ENCODE peak calls at places on chromosomes 6 and 20, in seven cellular contexts. A is mesenchymal stem cell; Z is CD8-positive, alpha-beta T cell; B is left ventricle myocardium inferior; Y is HAP-1; C is SJSA1; Q is NT2/D1. O is an unnamed sample. For H3K9me3, the result is how much of the 10 kb centered on the place peaks cover.

GRCh38 chr6:151044465-151045441 is 179.3 kb downstream of the MTHFD1L start:
- DNase-seq in A (peak), Z (no peak), B (peak), Y (no peak), C (peak), Q (no peak), O (no peak)

GRCh38 chr6:13371421-13372072 is 43.2 kb upstream of the TBC1D7 start:
- DNase-seq in A (no peak), Z (no peak), B (no peak), Y (no peak), C (no peak), Q (no peak), O (no peak)

GRCh38 chr6:83615025-83615999 is 93.6 kb downstream of the SNAP91 start:
- DNase-seq in A (peak), Z (no peak), B (no peak), Y (peak), C (no peak), Q (peak), O (no peak)

GRCh38 chr20:36435799-36436541 is 105.3 kb upstream of the MYL9 start:
- DNase-seq in A (peak), Z (peak), B (peak), Y (peak), C (peak), Q (peak), O (peak)

GRCh38 chr20:7038029-7038428 is 270.5 kb downstream of the BMP2 start:
- DNase-seq in A (no peak), Z (no peak), B (no peak), Y (no peak), C (no peak), Q (no peak), O (no peak)

GRCh38 chr6:156687875-156688549 is 89.2 kb upstream of the ARID1B start:
- DNase-seq in A (peak), Z (no peak), B (no peak), Y (peak), C (no peak), Q (peak), O (peak)

GRCh38 chr20:33679758-33680485 is 5.7 kb upstream of the NECAB3 start:
- DNase-seq in A (no peak), Z (peak), B (no peak), Y (no peak), C (no peak), Q (no peak), O (no peak)

GRCh38 chr6:32129297-32130088 is 595 bp downstream of the FKBPL start:
- DNase-seq in A (no peak), Z (no peak), B (no peak), Y (no peak), C (no peak), Q (no peak), O (no peak)

GRCh38 chr6:77986380-77987034 is 333.7 kb downstream of the MEI4 start:
- DNase-seq in A (no peak), Z (no peak), B (no peak), Y (no peak), C (no peak), Q (no peak), O (no peak)

GRCh38 chr6:144360401-144360800 is 75.3 kb downstream of the UTRN start:
- DNase-seq in A (no peak), Z (no peak), B (no peak), Y (no peak), C (no peak), Q (no peak), O (no peak)

GRCh38 chr6:137493218-137494038 is 766 bp downstream of the OLIG3 start:
- DNase-seq in A (no peak), Z (no peak), B (no peak), Y (no peak), C (no peak), Q (no peak), O (peak)

GRCh38 chr6:165325609-165326008 is 16.2 kb upstream of the C6orf118 start:
- DNase-seq in A (no peak), Z (no peak), B (no peak), Y (no peak), C (no peak), Q (no peak), O (no peak)

GRCh38 chr6:165321555-165322145 is 12.2 kb upstream of the C6orf118 start:
- DNase-seq in A (no peak), Z (no peak), B (no peak), Y (no peak), C (no peak), Q (no peak), O (no peak)

GRCh38 chr6:165317723-165318122 is 8.3 kb upstream of the C6orf118 start:
- DNase-seq in A (no peak), Z (no peak), B (no peak), Y (no peak), C (no peak), Q (no peak), O (no peak)

DNA sequence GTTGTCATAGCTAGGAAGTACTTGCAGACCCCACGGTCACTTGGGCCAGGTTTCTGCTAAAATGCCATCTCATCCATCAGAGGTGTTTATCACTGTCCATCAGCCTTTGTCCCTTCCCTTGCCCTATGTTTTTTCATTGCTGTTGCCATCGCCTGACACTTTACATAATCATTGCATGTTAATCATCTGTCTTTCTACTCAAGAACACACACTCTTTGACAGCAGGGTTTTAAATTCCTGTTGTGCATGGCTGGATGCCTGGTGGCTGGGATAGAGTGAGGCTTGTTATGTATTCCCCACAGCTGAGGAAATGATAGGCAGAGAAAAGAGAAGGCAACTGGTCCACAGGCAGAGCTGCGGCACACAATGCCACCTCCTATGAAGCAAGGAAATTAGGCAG is 11.7 kb upstream of the C6orf118 start:
- DNase-seq in A (no peak), Z (no peak), B (no peak), Y (no peak), C (no peak), Q (no peak), O (no peak)
- H3K9me3 ChIP-seq in A (under half), Z (under half), B (under half), Y (under half), C (under half), Q (under half), O (under half)

DNA sequence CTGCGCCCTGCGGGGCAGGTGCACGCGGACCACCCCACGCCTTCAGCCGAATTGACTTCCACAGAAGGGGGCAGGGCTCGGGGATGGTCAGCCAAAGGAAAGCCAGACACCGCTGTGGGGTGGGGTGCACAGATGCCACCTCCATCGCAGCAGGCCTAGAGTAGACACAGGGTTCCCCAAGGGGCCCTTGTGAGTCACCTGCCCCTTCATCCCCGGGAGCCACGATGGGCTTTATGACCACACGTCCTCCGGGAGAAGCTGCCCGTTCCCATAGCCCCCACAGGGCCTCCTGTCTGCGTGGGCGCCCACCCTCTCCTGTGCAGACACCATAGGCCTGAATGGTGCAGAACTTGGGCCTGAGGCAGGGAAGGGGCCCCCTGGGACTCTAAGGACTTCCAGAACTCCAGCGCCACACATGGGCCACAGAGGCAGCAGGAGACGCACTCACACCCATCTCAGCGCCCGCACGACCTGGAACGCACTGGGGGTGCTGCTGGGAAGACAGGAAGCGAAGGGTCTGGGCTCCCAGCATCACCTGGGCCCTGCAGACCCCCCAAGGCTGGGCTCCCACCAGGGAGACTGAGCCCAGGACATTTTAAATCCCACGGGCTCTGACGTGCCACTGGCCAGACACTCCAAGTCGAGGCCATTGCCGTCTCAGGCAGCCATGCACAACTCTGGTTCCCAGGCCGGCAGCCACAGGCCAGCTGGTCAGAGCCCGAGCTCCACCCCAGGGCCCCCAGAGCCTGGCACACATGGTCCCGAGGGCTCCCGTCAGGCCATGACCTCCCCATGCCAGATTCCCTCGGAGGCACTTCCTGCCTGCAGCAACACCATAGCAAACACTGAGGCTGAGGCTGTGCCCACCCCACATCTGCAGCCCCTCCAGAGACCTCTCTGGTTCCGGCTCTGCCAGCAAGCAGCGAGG is 134.2 kb downstream of the DLL1 start:
- DNase-seq in A (no peak), Z (no peak), B (peak), Y (no peak), C (no peak), Q (no peak), O (no peak)
- H3K9me3 ChIP-seq in A (under half), Z (under half), B (under half), Y (under half), C (under half), Q (under half), O (under half)

DNA sequence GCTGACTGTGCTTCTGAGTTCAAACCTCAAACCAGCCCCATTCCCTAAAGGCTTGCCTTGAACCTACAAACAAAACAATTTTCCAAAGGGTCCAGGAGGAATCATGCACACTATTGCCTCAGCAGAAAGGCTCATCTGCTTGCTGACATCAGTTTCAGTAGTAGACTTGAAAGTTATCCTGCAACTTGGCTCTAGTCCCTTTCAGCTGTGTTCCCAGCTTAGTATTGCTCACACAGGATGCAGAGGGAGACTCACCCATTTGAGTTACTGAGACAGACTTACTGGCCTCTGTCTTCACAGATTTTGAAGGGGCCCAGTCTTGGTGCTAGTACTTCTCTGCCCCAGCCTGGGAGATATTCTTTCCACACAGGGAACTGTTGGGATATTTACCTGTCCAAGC is 38.5 kb upstream of the TFB1M start:
- DNase-seq in A (peak), Z (no peak), B (no peak), Y (no peak), C (no peak), Q (no peak), O (no peak)
- H3K9me3 ChIP-seq in A (under half), Z (under half), B (under half), Y (under half), C (under half), Q (under half), O (under half)

DNA sequence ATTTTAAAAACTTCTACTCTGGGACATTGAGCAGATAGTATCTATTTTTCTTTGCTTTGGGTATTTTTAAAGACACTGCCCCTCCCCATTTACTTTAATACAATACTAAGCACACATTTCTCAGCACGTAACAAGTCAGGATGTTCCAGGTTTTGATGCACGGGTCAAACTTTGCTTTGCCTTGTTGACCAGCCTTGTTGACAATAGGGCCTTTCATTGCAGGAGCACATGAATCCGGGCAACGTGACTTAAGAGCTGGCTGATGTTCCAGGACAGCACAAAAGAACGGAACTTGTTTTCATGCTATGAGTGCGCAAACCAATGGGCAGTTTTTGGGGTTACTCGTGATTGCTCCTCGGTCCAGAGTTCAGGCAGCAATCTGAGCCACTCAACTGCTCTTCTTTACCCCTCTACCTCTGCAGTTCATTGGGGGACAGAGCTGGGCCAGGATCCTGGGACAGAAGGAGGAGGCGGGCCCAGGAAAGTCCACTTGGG is 78.6 kb upstream of the SLC22A16 start:
- DNase-seq in A (no peak), Z (no peak), B (no peak), Y (no peak), C (no peak), Q (no peak), O (no peak)
- H3K9me3 ChIP-seq in A (under half), Z (under half), B (under half), Y (under half), C (under half), Q (under half), O (under half)

GRCh38 chr6:159390384-159390783 is 221.2 kb downstream of the FNDC1 start:
- DNase-seq in A (no peak), Z (no peak), B (peak), Y (no peak), C (no peak), Q (no peak), O (no peak)
- H3K9me3 ChIP-seq in A (under half), Z (under half), B (under half), Y (under half), C (under half), Q (under half), O (under half)

DNA sequence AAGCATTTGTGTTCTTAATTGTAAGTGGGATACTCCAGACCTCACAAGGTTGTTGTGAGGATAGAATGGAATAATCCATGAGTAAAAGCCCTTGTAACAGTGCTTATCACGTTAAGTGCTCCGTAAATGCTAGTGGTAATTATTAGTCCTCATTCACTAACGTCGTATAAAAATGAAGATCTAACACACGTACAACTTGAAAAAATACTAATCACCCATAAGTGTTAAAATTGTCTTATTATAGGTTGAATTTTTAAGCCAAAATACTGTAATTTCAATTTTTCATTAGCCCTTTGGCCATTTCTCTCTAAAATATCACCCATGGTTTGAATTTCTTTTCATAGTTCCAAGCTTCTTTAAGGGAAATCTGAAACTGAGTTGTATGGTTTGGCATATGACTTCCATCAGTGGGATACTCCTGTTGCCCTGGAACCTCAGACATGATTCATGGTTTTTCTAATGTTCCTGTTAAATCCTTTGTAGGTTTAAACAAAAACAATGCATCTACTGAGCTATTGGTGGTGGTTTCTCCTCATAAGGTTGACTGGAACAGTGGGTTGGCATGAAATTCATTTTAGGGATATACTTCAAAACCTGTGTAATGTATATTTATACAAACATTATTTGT is 19.1 kb downstream of the XRN2 start:
- DNase-seq in A (no peak), Z (no peak), B (no peak), Y (no peak), C (no peak), Q (no peak), O (no peak)
- H3K9me3 ChIP-seq in A (under half), Z (under half), B (under half), Y (under half), C (under half), Q (under half), O (under half)

DNA sequence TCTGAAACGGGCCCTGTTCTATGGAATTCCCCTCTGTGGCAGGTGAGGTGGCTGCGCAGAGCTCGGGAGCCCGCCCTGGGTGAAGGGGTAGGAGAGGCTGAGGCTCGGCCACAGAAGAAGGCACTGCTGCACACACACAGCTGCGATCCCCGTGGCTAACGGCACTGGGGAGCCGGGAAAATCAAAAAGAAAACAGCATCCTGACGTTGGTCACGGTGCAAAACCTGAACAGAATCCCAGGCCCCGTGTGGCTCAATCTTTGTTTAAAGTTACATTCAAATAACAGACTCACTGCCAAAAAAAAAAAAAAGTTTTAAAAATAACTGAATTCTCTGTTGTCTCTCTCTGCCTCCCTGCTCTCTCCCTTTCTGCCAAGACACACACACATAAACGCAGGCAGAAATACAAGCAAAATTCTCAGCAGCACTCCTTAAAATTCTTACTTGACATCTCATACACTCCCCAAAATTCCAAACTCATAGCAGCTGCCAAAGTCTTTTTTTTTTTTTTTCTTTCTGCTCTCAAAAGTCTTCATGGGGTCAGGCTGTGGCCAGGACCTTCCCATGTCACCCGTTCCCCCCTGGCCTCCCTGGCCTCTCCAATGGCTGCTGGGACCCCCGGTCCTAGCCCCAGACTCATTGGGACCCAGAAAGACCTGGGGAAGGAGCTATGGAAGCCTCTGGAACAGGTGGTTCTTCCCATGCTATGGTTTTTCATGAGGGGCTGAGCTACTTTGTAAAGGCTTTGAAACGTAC is 248.8 kb downstream of the TTLL2 start:
- DNase-seq in A (no peak), Z (no peak), B (no peak), Y (no peak), C (no peak), Q (no peak), O (no peak)
- H3K9me3 ChIP-seq in A (under half), Z (under half), B (under half), Y (under half), C (under half), Q (under half), O (under half)

DNA sequence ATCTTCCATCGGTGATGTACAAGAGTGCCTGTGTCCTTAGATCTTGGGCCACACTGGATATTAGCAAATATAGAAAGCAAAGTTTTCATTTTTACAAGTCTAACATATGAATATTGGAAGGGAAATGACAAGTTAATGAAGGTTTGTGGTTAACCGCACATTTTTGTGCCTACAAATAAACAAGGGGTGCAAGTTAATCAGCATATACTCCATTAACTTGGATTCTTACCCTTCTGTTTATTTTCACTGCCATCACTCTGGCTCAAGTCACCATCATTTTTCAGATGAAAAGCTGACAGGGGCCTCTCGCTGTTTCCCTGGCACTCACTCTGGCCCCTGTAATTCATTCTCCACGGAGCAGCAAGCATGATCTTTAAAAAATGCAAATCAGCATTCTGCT is 29.9 kb downstream of the APCDD1L start:
- DNase-seq in A (no peak), Z (no peak), B (no peak), Y (no peak), C (no peak), Q (no peak), O (no peak)
- H3K9me3 ChIP-seq in A (under half), Z (under half), B (under half), Y (under half), C (under half), Q (under half), O (under half)

DNA sequence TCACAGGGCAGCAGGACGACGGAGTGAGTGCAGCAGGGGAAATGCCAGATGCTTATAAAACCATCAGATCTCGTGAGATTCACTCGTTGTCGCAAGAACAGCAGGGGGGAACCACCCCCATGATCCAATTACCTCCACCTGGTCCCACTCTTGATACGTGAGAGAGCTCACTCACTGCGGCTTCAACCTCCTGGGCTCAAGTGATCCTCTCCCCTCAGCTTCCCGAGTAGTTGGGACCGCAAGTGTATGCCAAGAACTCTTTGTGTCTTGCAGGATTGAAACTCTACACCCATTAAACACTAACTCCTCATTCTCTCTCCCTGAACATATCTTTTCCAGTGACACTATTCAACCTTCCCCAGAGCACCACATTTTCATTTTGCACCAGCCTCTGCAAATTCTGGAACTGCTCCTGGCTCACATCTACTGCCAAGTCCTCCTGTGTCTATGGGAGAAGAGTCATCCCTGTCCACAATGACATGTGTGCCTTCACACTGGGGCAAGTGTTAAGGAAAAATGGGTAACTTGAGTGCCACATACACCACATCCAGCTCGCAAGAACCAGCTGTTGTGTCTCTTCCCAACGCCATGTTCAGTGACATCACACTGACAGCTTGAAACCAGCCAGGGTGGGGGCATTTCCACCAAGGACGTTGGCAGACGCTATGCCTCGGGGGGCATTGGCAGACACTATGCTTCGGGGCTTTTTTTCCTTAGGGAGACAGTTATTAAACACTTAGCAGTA is 14.7 kb upstream of the TAF4 start:
- DNase-seq in A (no peak), Z (no peak), B (no peak), Y (no peak), C (no peak), Q (no peak), O (no peak)
- H3K9me3 ChIP-seq in A (under half), Z (under half), B (under half), Y (under half), C (under half), Q (under half), O (under half)